ENCODE peak calls at places on chromosomes 16 and 17, in eight cellular contexts. G, R, A, Y, U, P, K and N are unnamed samples.

GRCh38 chr17:65785109-65785508 is 223.7 kb upstream of the AXIN2 start:
- DNase-seq in G (peak), R (no peak), A (peak), Y (no peak), U (no peak), P (no peak), K (peak), N (no peak)

GRCh38 chr17:52947418-52947817 is 788.9 kb upstream of the CA10 start:
- DNase-seq in G (no peak), R (no peak), A (no peak), Y (no peak), U (no peak), P (no peak), K (no peak), N (no peak)

GRCh38 chr16:720507-720989 is 398 bp upstream of the ANTKMT start:
- DNase-seq in G (peak), R (peak), A (peak), Y (peak), U (no peak), P (peak), K (peak), N (peak)

GRCh38 chr17:48160177-48160967 is 52.8 kb downstream of the SNX11 start:
- DNase-seq in G (no peak), R (no peak), A (no peak), Y (peak), U (no peak), P (no peak), K (no peak), N (no peak)

GRCh38 chr17:62062313-62062712 is 2.8 kb downstream of the MED13 start:
- DNase-seq in G (peak), R (no peak), A (peak), Y (no peak), U (no peak), P (no peak), K (peak), N (no peak)

GRCh38 chr17:54983260-54983659 is 14.7 kb downstream of the STXBP4 start:
- DNase-seq in G (no peak), R (no peak), A (no peak), Y (no peak), U (no peak), P (no peak), K (no peak), N (no peak)

GRCh38 chr16:83807327-83807709 is 460 bp upstream of the HSBP1 start:
- DNase-seq in G (no peak), R (no peak), A (no peak), Y (no peak), U (no peak), P (no peak), K (no peak), N (no peak)

GRCh38 chr17:40314557-40314953 is 5.6 kb downstream of the RARA start:
- DNase-seq in G (peak), R (no peak), A (peak), Y (peak), U (peak), P (peak), K (peak), N (peak)

GRCh38 chr17:6047966-6048365 is 22.2 kb upstream of the WSCD1 start:
- DNase-seq in G (no peak), R (no peak), A (no peak), Y (no peak), U (no peak), P (no peak), K (no peak), N (no peak)

GRCh38 chr17:76542984-76543383 is 3.1 kb downstream of the PRCD start:
- DNase-seq in G (no peak), R (no peak), A (no peak), Y (no peak), U (no peak), P (no peak), K (no peak), N (no peak)

GRCh38 chr17:78365561-78366108 is 5.8 kb upstream of the SOCS3 start:
- DNase-seq in G (no peak), R (no peak), A (peak), Y (peak), U (no peak), P (no peak), K (no peak), N (no peak)